ENCODE peak calls at places on chromosomes 16 and 17, in eight cellular contexts. N, Q, U, Z, O, A, T and X are unnamed samples.

GRCh38 chr16:24151482-24151939 is 104.6 kb upstream of the CACNG3 start:
- DNase-seq in N (no peak), Q (no peak), U (no peak), Z (no peak), O (no peak), A (no peak), T (no peak), X (no peak)

GRCh38 chr17:45584092-45585036 is 93.8 kb upstream of the PLEKHM1 start:
- DNase-seq in N (no peak), Q (peak), U (peak), Z (peak), O (no peak), A (no peak), T (peak), X (no peak)

GRCh38 chr17:34993031-34993430 is 12.7 kb downstream of the LIG3 start:
- DNase-seq in N (no peak), Q (no peak), U (no peak), Z (peak), O (no peak), A (no peak), T (no peak), X (no peak)

GRCh38 chr17:1089915-1090314 is 89.9 kb downstream of the ABR start:
- DNase-seq in N (no peak), Q (no peak), U (no peak), Z (no peak), O (no peak), A (peak), T (no peak), X (no peak)

GRCh38 chr16:9351841-9352434 is 260.5 kb downstream of the HAPSTR1 start:
- DNase-seq in N (no peak), Q (no peak), U (no peak), Z (no peak), O (no peak), A (no peak), T (no peak), X (no peak)

GRCh38 chr16:2514333-2515179 is 804 bp downstream of the ATP6V0C start:
- DNase-seq in N (no peak), Q (no peak), U (no peak), Z (no peak), O (no peak), A (no peak), T (no peak), X (no peak)

GRCh38 chr16:85041184-85041928 is 13.8 kb downstream of the KIAA0513 start:
- DNase-seq in N (no peak), Q (no peak), U (no peak), Z (no peak), O (no peak), A (no peak), T (peak), X (no peak)

GRCh38 chr16:1271380-1271749 is 15.5 kb downstream of the TPSD1 start:
- DNase-seq in N (no peak), Q (no peak), U (no peak), Z (no peak), O (no peak), A (no peak), T (no peak), X (no peak)

GRCh38 chr17:8965394-8966168 is at the start of gene PIK3R5:
- DNase-seq in N (no peak), Q (peak), U (no peak), Z (no peak), O (no peak), A (no peak), T (no peak), X (no peak)

GRCh38 chr17:67203818-67204217 is 41.2 kb downstream of the HELZ start:
- DNase-seq in N (no peak), Q (no peak), U (no peak), Z (no peak), O (no peak), A (no peak), T (no peak), X (no peak)

GRCh38 chr16:47574091-47575054 is 113.2 kb downstream of the PHKB start:
- DNase-seq in N (no peak), Q (peak), U (peak), Z (peak), O (no peak), A (no peak), T (no peak), X (peak)

GRCh38 chr16:64478258-64478906 is 643.5 kb downstream of the CDH11 start:
- DNase-seq in N (peak), Q (no peak), U (peak), Z (peak), O (no peak), A (no peak), T (no peak), X (no peak)

GRCh38 chr16:88805887-88806393 is 2.4 kb downstream of the CDT1 start:
- DNase-seq in N (no peak), Q (no peak), U (no peak), Z (no peak), O (no peak), A (no peak), T (no peak), X (no peak)

GRCh38 chr17:1153795-1154546 is 25.8 kb downstream of the ABR start:
- DNase-seq in N (no peak), Q (peak), U (peak), Z (peak), O (no peak), A (peak), T (peak), X (no peak)

GRCh38 chr17:58344791-58345157 is 7.2 kb downstream of the SUPT4H1 start:
- DNase-seq in N (no peak), Q (no peak), U (no peak), Z (no peak), O (no peak), A (no peak), T (no peak), X (peak)

GRCh38 chr17:77497578-77497934 is 356.8 kb downstream of the SEC14L1 start:
- DNase-seq in N (no peak), Q (no peak), U (no peak), Z (no peak), O (peak), A (no peak), T (no peak), X (no peak)

GRCh38 chr16:23132921-23133532 is 16.2 kb downstream of the USP31 start:
- DNase-seq in N (no peak), Q (peak), U (peak), Z (no peak), O (no peak), A (no peak), T (no peak), X (no peak)

GRCh38 chr17:40284085-40284713 is 3.5 kb upstream of the CDC6 start:
- DNase-seq in N (no peak), Q (peak), U (peak), Z (peak), O (no peak), A (no peak), T (no peak), X (no peak)

GRCh38 chr17:78412403-78412802 is 34.0 kb downstream of the PGS1 start:
- DNase-seq in N (no peak), Q (no peak), U (peak), Z (no peak), O (no peak), A (no peak), T (no peak), X (no peak)

GRCh38 chr16:13856398-13856797 is 63.6 kb upstream of the ERCC4 start:
- DNase-seq in N (no peak), Q (no peak), U (no peak), Z (no peak), O (no peak), A (no peak), T (no peak), X (no peak)

GRCh38 chr17:373616-374225 is 21.1 kb upstream of the RPH3AL start:
- DNase-seq in N (no peak), Q (peak), U (no peak), Z (no peak), O (no peak), A (no peak), T (no peak), X (no peak)

GRCh38 chr17:39706383-39706782 is 6.5 kb downstream of the ERBB2 start:
- DNase-seq in N (no peak), Q (peak), U (no peak), Z (no peak), O (no peak), A (no peak), T (no peak), X (no peak)

GRCh38 chr17:80984749-80985148 is 6.9 kb upstream of the CHMP6 start:
- DNase-seq in N (peak), Q (peak), U (peak), Z (peak), O (no peak), A (no peak), T (no peak), X (no peak)

GRCh38 chr16:56679813-56680212 is 2.5 kb upstream of the MT1X start:
- DNase-seq in N (no peak), Q (peak), U (no peak), Z (no peak), O (no peak), A (no peak), T (no peak), X (no peak)

GRCh38 chr17:34723875-34724274 is 144.5 kb downstream of the TMEM132E start:
- DNase-seq in N (no peak), Q (no peak), U (no peak), Z (no peak), O (no peak), A (peak), T (peak), X (no peak)

GRCh38 chr17:47305302-47305923 is 18.3 kb upstream of the EFCAB13 start:
- DNase-seq in N (no peak), Q (peak), U (peak), Z (peak), O (no peak), A (no peak), T (no peak), X (no peak)

GRCh38 chr17:76432712-76433336 is 20.1 kb downstream of the UBE2O start:
- DNase-seq in N (no peak), Q (no peak), U (no peak), Z (peak), O (no peak), A (no peak), T (no peak), X (no peak)

GRCh38 chr16:85314633-85315032 is 202.4 kb upstream of the CIBAR2 start:
- DNase-seq in N (no peak), Q (no peak), U (no peak), Z (no peak), O (no peak), A (no peak), T (peak), X (no peak)

GRCh38 chr17:51876986-51877385 is 281.5 kb downstream of the CA10 start:
- DNase-seq in N (no peak), Q (no peak), U (no peak), Z (no peak), O (no peak), A (no peak), T (no peak), X (no peak)

GRCh38 chr17:50564916-50565315 is 4.4 kb downstream of the CACNA1G start:
- DNase-seq in N (no peak), Q (peak), U (peak), Z (peak), O (peak), A (no peak), T (peak), X (no peak)